ENCODE peak calls at places on chromosomes 3 and 15, in ten cellular contexts. One of them, this sample, is unnamed. For H3K27me3, the result is how much of the 10 kb centered on the place peaks cover.

GRCh38 chr15:98650871-98651481 is 2.6 kb downstream of the IGF1R start:
- DNase-seq in left ventricle myocardium inferior: no peak
- DNase-seq in uterus: peak
- DNase-seq in psoas muscle: no peak
- DNase-seq in PC-3: peak
- DNase-seq in Peyer's patch: no peak
- DNase-seq in sigmoid colon: no peak
- DNase-seq in breast epithelium: no peak
- DNase-seq in heart left ventricle: no peak
- DNase-seq in IMR-90: peak
- DNase-seq in this sample: peak

GRCh38 chr3:1723726-1724125 is 374.9 kb upstream of the CNTN4 start:
- DNase-seq in psoas muscle: no peak
- DNase-seq in sigmoid colon: no peak
- DNase-seq in uterus: no peak
- DNase-seq in heart left ventricle: no peak
- DNase-seq in left ventricle myocardium inferior: no peak
- DNase-seq in breast epithelium: no peak
- DNase-seq in IMR-90: no peak
- DNase-seq in PC-3: no peak
- DNase-seq in Peyer's patch: no peak
- DNase-seq in this sample: no peak

GRCh38 chr3:38916706-38917105 is 100.7 kb upstream of the SCN10A start:
- DNase-seq in Peyer's patch: no peak
- DNase-seq in heart left ventricle: no peak
- DNase-seq in uterus: no peak
- DNase-seq in breast epithelium: no peak
- DNase-seq in sigmoid colon: no peak
- DNase-seq in IMR-90: peak
- DNase-seq in left ventricle myocardium inferior: no peak
- DNase-seq in PC-3: no peak
- DNase-seq in psoas muscle: no peak
- DNase-seq in this sample: no peak

GRCh38 chr15:67883228-67883773 is 43.5 kb upstream of the RNU6-1 start:
- DNase-seq in sigmoid colon: no peak
- DNase-seq in left ventricle myocardium inferior: no peak
- DNase-seq in psoas muscle: no peak
- DNase-seq in IMR-90: no peak
- DNase-seq in Peyer's patch: no peak
- DNase-seq in heart left ventricle: no peak
- DNase-seq in PC-3: no peak
- DNase-seq in breast epithelium: no peak
- DNase-seq in uterus: no peak
- DNase-seq in this sample: no peak

GRCh38 chr3:43871627-43872245 is 181.0 kb downstream of the ABHD5 start:
- DNase-seq in psoas muscle: no peak
- DNase-seq in left ventricle myocardium inferior: no peak
- DNase-seq in IMR-90: no peak
- DNase-seq in uterus: no peak
- DNase-seq in Peyer's patch: no peak
- DNase-seq in PC-3: no peak
- DNase-seq in sigmoid colon: no peak
- DNase-seq in breast epithelium: no peak
- DNase-seq in heart left ventricle: no peak
- DNase-seq in this sample: peak

GRCh38 chr3:155407971-155408370 is 114.5 kb upstream of the STRIT1 start:
- DNase-seq in breast epithelium: no peak
- DNase-seq in heart left ventricle: no peak
- DNase-seq in sigmoid colon: no peak
- DNase-seq in IMR-90: no peak
- DNase-seq in psoas muscle: no peak
- DNase-seq in PC-3: no peak
- DNase-seq in uterus: no peak
- DNase-seq in Peyer's patch: no peak
- DNase-seq in left ventricle myocardium inferior: no peak
- DNase-seq in this sample: no peak

GRCh38 chr15:31225356-31225955 is 101.2 kb upstream of the KLF13 start:
- DNase-seq in IMR-90: no peak
- DNase-seq in PC-3: no peak
- DNase-seq in heart left ventricle: no peak
- DNase-seq in left ventricle myocardium inferior: no peak
- DNase-seq in sigmoid colon: no peak
- DNase-seq in Peyer's patch: no peak
- DNase-seq in psoas muscle: no peak
- DNase-seq in breast epithelium: no peak
- DNase-seq in uterus: no peak
- DNase-seq in this sample: no peak

GRCh38 chr3:138381950-138382715 is 33.8 kb downstream of the MRAS start:
- DNase-seq in breast epithelium: peak
- DNase-seq in IMR-90: peak
- DNase-seq in sigmoid colon: peak
- DNase-seq in Peyer's patch: peak
- DNase-seq in uterus: peak
- DNase-seq in PC-3: no peak
- DNase-seq in heart left ventricle: peak
- DNase-seq in left ventricle myocardium inferior: peak
- DNase-seq in psoas muscle: peak
- DNase-seq in this sample: no peak

GRCh38 chr3:136546718-136547117 is 205.5 kb downstream of the STAG1 start:
- DNase-seq in left ventricle myocardium inferior: no peak
- DNase-seq in sigmoid colon: no peak
- DNase-seq in heart left ventricle: no peak
- DNase-seq in IMR-90: peak
- DNase-seq in breast epithelium: no peak
- DNase-seq in Peyer's patch: no peak
- DNase-seq in PC-3: peak
- DNase-seq in psoas muscle: no peak
- DNase-seq in uterus: no peak
- DNase-seq in this sample: no peak

GRCh38 chr3:113773381-113773780 is 26.5 kb downstream of the ATP6V1A start:
- DNase-seq in sigmoid colon: no peak
- DNase-seq in PC-3: peak
- DNase-seq in breast epithelium: no peak
- DNase-seq in left ventricle myocardium inferior: no peak
- DNase-seq in heart left ventricle: no peak
- DNase-seq in uterus: no peak
- DNase-seq in IMR-90: peak
- DNase-seq in psoas muscle: no peak
- DNase-seq in Peyer's patch: no peak
- DNase-seq in this sample: no peak

GRCh38 chr3:134621824-134622223 is 29.0 kb downstream of the KY start:
- DNase-seq in breast epithelium: no peak
- DNase-seq in PC-3: no peak
- DNase-seq in psoas muscle: no peak
- DNase-seq in IMR-90: peak
- DNase-seq in sigmoid colon: no peak
- DNase-seq in heart left ventricle: no peak
- DNase-seq in left ventricle myocardium inferior: no peak
- DNase-seq in Peyer's patch: no peak
- DNase-seq in uterus: no peak
- DNase-seq in this sample: no peak

GRCh38 chr3:133765256-133765655 is 19.1 kb downstream of the TF start:
- DNase-seq in breast epithelium: no peak
- DNase-seq in left ventricle myocardium inferior: no peak
- DNase-seq in IMR-90: no peak
- DNase-seq in psoas muscle: no peak
- DNase-seq in Peyer's patch: no peak
- DNase-seq in PC-3: no peak
- DNase-seq in sigmoid colon: no peak
- DNase-seq in heart left ventricle: no peak
- DNase-seq in uterus: no peak
- DNase-seq in this sample: no peak

GRCh38 chr3:123032057-123032456 is 4.5 kb upstream of the SEMA5B start:
- DNase-seq in uterus: no peak
- DNase-seq in left ventricle myocardium inferior: no peak
- DNase-seq in PC-3: no peak
- DNase-seq in psoas muscle: no peak
- DNase-seq in Peyer's patch: no peak
- DNase-seq in IMR-90: no peak
- DNase-seq in breast epithelium: no peak
- DNase-seq in sigmoid colon: peak
- DNase-seq in heart left ventricle: no peak
- DNase-seq in this sample: no peak

GRCh38 chr3:59240856-59241255 is 191.0 kb upstream of the CFAP20DC start:
- DNase-seq in breast epithelium: no peak
- DNase-seq in Peyer's patch: no peak
- DNase-seq in left ventricle myocardium inferior: no peak
- DNase-seq in uterus: no peak
- DNase-seq in PC-3: peak
- DNase-seq in IMR-90: peak
- DNase-seq in sigmoid colon: no peak
- DNase-seq in heart left ventricle: no peak
- DNase-seq in psoas muscle: no peak
- DNase-seq in this sample: no peak

GRCh38 chr3:84547971-84548970 is 410.5 kb upstream of the CADM2 start:
- DNase-seq in uterus: no peak
- DNase-seq in heart left ventricle: no peak
- DNase-seq in psoas muscle: peak
- DNase-seq in IMR-90: no peak
- DNase-seq in left ventricle myocardium inferior: no peak
- DNase-seq in sigmoid colon: peak
- DNase-seq in breast epithelium: no peak
- DNase-seq in Peyer's patch: no peak
- DNase-seq in PC-3: peak
- DNase-seq in this sample: peak

GRCh38 chr3:11624704-11625375 is 18.9 kb downstream of the VGLL4 start:
- DNase-seq in Peyer's patch: no peak
- DNase-seq in left ventricle myocardium inferior: no peak
- DNase-seq in uterus: no peak
- DNase-seq in heart left ventricle: no peak
- DNase-seq in PC-3: no peak
- DNase-seq in psoas muscle: no peak
- DNase-seq in breast epithelium: no peak
- DNase-seq in sigmoid colon: no peak
- DNase-seq in IMR-90: no peak
- DNase-seq in this sample: no peak

DNA sequence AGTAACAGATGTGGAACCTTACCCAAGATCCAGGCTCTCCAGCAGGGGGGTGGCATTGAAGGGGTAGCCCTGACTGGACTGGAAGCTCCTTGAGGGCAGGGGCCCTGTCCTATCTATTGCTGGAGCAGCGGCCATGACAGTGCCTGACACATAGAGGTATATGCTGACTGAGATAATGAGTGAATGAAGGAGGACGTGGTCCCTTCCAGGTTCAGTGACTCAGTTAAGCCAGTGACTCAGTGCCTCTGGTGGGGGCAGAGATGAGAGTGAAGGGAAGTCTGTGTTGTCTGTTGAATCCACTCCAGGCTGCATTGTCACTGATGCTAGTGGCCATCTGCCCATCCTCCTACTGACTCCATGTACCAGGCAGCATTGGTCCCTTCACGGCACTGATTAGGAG is 13.0 kb upstream of the CTXND1 start:
- DNase-seq in heart left ventricle: no peak
- DNase-seq in left ventricle myocardium inferior: no peak
- DNase-seq in IMR-90: peak
- DNase-seq in breast epithelium: no peak
- DNase-seq in uterus: no peak
- DNase-seq in sigmoid colon: peak
- DNase-seq in Peyer's patch: no peak
- DNase-seq in PC-3: peak
- DNase-seq in psoas muscle: no peak
- DNase-seq in this sample: peak
- H3K27me3 ChIP-seq in heart left ventricle: under half
- H3K27me3 ChIP-seq in left ventricle myocardium inferior: half or more
- H3K27me3 ChIP-seq in IMR-90: under half
- H3K27me3 ChIP-seq in breast epithelium: under half
- H3K27me3 ChIP-seq in uterus: under half
- H3K27me3 ChIP-seq in sigmoid colon: under half
- H3K27me3 ChIP-seq in Peyer's patch: under half
- H3K27me3 ChIP-seq in PC-3: half or more
- H3K27me3 ChIP-seq in psoas muscle: under half
- H3K27me3 ChIP-seq in this sample: half or more

DNA sequence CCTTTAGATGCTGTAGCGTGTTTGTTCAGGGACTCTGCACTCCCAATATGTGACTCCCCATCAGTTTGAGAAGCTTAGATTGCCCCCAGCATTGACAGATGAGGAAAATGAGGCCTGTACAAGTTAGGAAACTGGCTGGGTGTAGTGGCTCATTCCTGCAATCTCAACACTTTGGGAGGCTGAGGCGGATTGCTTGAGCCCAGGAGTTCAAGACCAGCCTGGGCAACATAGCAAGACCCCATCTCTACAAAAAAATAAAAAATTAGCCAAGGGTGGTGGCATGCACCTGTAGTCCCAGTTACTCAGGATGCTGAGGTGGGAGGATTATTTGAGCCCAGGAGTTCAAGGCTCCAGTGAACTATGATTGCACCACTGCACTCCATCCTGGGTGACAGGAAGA is 14.0 kb upstream of the PTPN23 start:
- DNase-seq in psoas muscle: no peak
- DNase-seq in sigmoid colon: no peak
- DNase-seq in Peyer's patch: no peak
- DNase-seq in left ventricle myocardium inferior: no peak
- DNase-seq in uterus: no peak
- DNase-seq in PC-3: no peak
- DNase-seq in IMR-90: no peak
- DNase-seq in heart left ventricle: no peak
- DNase-seq in breast epithelium: no peak
- DNase-seq in this sample: no peak
- H3K27me3 ChIP-seq in psoas muscle: under half
- H3K27me3 ChIP-seq in sigmoid colon: under half
- H3K27me3 ChIP-seq in Peyer's patch: under half
- H3K27me3 ChIP-seq in left ventricle myocardium inferior: under half
- H3K27me3 ChIP-seq in uterus: under half
- H3K27me3 ChIP-seq in PC-3: under half
- H3K27me3 ChIP-seq in IMR-90: under half
- H3K27me3 ChIP-seq in heart left ventricle: under half
- H3K27me3 ChIP-seq in breast epithelium: under half
- H3K27me3 ChIP-seq in this sample: under half

GRCh38 chr3:10557250-10557649 is 51.9 kb upstream of the ATP2B2 start:
- DNase-seq in Peyer's patch: no peak
- DNase-seq in left ventricle myocardium inferior: no peak
- DNase-seq in IMR-90: no peak
- DNase-seq in breast epithelium: peak
- DNase-seq in psoas muscle: no peak
- DNase-seq in PC-3: no peak
- DNase-seq in sigmoid colon: peak
- DNase-seq in heart left ventricle: peak
- DNase-seq in uterus: no peak
- DNase-seq in this sample: peak
- H3K27me3 ChIP-seq in Peyer's patch: under half
- H3K27me3 ChIP-seq in left ventricle myocardium inferior: under half
- H3K27me3 ChIP-seq in IMR-90: under half
- H3K27me3 ChIP-seq in breast epithelium: under half
- H3K27me3 ChIP-seq in psoas muscle: under half
- H3K27me3 ChIP-seq in PC-3: under half
- H3K27me3 ChIP-seq in sigmoid colon: under half
- H3K27me3 ChIP-seq in heart left ventricle: under half
- H3K27me3 ChIP-seq in uterus: under half
- H3K27me3 ChIP-seq in this sample: under half

DNA sequence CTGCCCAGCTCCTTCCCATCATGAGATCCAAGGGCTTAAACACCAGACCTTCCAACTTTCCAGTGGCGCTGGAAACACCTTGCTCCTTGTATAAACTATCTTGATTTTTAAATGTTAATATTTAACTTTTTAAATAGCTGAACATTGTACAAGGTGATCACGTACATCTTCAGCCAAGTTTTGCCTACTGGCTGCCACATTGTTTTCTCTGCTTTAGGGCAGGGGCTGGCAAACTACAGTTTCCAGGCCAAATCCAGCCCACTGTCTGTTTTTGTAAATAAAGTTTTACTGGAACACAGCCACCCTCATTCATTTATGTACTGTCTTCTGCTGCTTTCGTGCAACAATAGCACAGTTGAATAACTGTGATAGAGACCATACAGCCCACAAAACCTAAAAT is 27.6 kb upstream of the FOXP1 start:
- DNase-seq in PC-3: no peak
- DNase-seq in sigmoid colon: no peak
- DNase-seq in left ventricle myocardium inferior: no peak
- DNase-seq in Peyer's patch: no peak
- DNase-seq in psoas muscle: no peak
- DNase-seq in heart left ventricle: no peak
- DNase-seq in breast epithelium: no peak
- DNase-seq in uterus: no peak
- DNase-seq in IMR-90: no peak
- DNase-seq in this sample: no peak
- H3K27me3 ChIP-seq in PC-3: under half
- H3K27me3 ChIP-seq in sigmoid colon: under half
- H3K27me3 ChIP-seq in left ventricle myocardium inferior: under half
- H3K27me3 ChIP-seq in Peyer's patch: under half
- H3K27me3 ChIP-seq in psoas muscle: under half
- H3K27me3 ChIP-seq in heart left ventricle: under half
- H3K27me3 ChIP-seq in breast epithelium: under half
- H3K27me3 ChIP-seq in uterus: under half
- H3K27me3 ChIP-seq in IMR-90: under half
- H3K27me3 ChIP-seq in this sample: under half